ENCODE peak calls at places on chromosomes 11 and 22, in seven cellular contexts. D, R, E, J, M, O and T are unnamed samples. For H3K27me3 and H3K4me1, the result is how much of the 10 kb centered on the place peaks cover.

GRCh38 chr11:75820636-75821035 is 5.6 kb downstream of the UVRAG start:
- DNase-seq in E (no peak), D (no peak), M (no peak), O (no peak), R (peak), J (no peak), T (no peak)

GRCh38 chr11:65856689-65857499 is 1.1 kb downstream of the CFL1 start:
- DNase-seq in E (peak), O (peak), M (peak), R (peak), D (peak), J (peak), T (peak)

GRCh38 chr22:46062971-46063631 is 86.1 kb upstream of the WNT7B start:
- DNase-seq in M (peak), O (no peak), J (no peak), E (peak), R (peak), D (no peak), T (no peak)

GRCh38 chr11:110086892-110087309 is 6.3 kb upstream of the ZC3H12C start:
- DNase-seq in D (peak), O (no peak), M (no peak), R (peak), J (no peak), E (no peak), T (no peak)

GRCh38 chr11:68471360-68472340 is 11.1 kb downstream of the PPP6R3 start:
- DNase-seq in M (no peak), O (peak), D (no peak), J (no peak), E (no peak), R (peak), T (peak)

GRCh38 chr11:130847517-130847916 is 68.8 kb downstream of the SNX19 start:
- DNase-seq in M (no peak), R (peak), O (no peak), E (no peak), D (no peak), J (no peak), T (no peak)

GRCh38 chr22:27726726-27727449 is 74.7 kb downstream of the MN1 start:
- DNase-seq in O (no peak), D (no peak), J (peak), M (peak), E (peak), R (peak), T (no peak)

GRCh38 chr11:94740083-94740974 is 27.8 kb upstream of the AMOTL1 start:
- DNase-seq in M (peak), D (no peak), J (peak), O (no peak), R (no peak), E (peak), T (no peak)

GRCh38 chr11:526192-526591 is 9.2 kb downstream of the HRAS start:
- DNase-seq in R (no peak), E (no peak), J (no peak), O (no peak), D (no peak), M (no peak), T (no peak)

GRCh38 chr11:79263001-79263400 is 177.8 kb downstream of the TENM4 start:
- DNase-seq in M (no peak), E (peak), J (peak), O (no peak), R (peak), D (no peak), T (no peak)

GRCh38 chr11:10418259-10418949 is 36.7 kb upstream of the AMPD3 start:
- DNase-seq in O (no peak), R (peak), M (no peak), E (no peak), D (no peak), J (no peak), T (no peak)

GRCh38 chr22:27786253-27786898 is 15.2 kb downstream of the MN1 start:
- DNase-seq in E (peak), M (no peak), O (no peak), J (no peak), D (no peak), R (peak), T (no peak)

GRCh38 chr11:45413156-45413833 is 127.2 kb upstream of the SYT13 start:
- DNase-seq in E (no peak), R (no peak), D (no peak), M (no peak), J (no peak), O (no peak), T (no peak)

GRCh38 chr11:2269601-2270321 is 627 bp downstream of the ASCL2 start:
- DNase-seq in M (peak), J (peak), D (no peak), O (no peak), R (peak), E (no peak), T (no peak)

GRCh38 chr11:116424615-116425261 is 348.0 kb downstream of the BUD13 start:
- DNase-seq in M (no peak), O (no peak), D (no peak), J (no peak), R (no peak), E (no peak), T (no peak)

GRCh38 chr11:62217191-62217748 is 8.8 kb downstream of the SCGB2A1 start:
- DNase-seq in D (no peak), R (no peak), E (no peak), O (no peak), J (peak), M (no peak), T (no peak)

GRCh38 chr11:10066441-10066840 is 227.6 kb downstream of the SBF2 start:
- DNase-seq in R (no peak), M (no peak), D (no peak), O (no peak), J (peak), E (no peak), T (no peak)

GRCh38 chr22:42747701-42748513 is 27.2 kb upstream of the A4GALT start:
- DNase-seq in E (no peak), M (no peak), O (no peak), D (no peak), R (peak), J (peak), T (no peak)

GRCh38 chr11:87840786-87841185 is 334.5 kb downstream of the RAB38 start:
- DNase-seq in R (peak), M (no peak), D (no peak), J (peak), O (no peak), E (no peak), T (no peak)

GRCh38 chr22:19923914-19924513 is 17.6 kb upstream of the COMT start:
- DNase-seq in E (no peak), R (no peak), J (no peak), M (no peak), O (no peak), D (no peak), T (no peak)

DNA sequence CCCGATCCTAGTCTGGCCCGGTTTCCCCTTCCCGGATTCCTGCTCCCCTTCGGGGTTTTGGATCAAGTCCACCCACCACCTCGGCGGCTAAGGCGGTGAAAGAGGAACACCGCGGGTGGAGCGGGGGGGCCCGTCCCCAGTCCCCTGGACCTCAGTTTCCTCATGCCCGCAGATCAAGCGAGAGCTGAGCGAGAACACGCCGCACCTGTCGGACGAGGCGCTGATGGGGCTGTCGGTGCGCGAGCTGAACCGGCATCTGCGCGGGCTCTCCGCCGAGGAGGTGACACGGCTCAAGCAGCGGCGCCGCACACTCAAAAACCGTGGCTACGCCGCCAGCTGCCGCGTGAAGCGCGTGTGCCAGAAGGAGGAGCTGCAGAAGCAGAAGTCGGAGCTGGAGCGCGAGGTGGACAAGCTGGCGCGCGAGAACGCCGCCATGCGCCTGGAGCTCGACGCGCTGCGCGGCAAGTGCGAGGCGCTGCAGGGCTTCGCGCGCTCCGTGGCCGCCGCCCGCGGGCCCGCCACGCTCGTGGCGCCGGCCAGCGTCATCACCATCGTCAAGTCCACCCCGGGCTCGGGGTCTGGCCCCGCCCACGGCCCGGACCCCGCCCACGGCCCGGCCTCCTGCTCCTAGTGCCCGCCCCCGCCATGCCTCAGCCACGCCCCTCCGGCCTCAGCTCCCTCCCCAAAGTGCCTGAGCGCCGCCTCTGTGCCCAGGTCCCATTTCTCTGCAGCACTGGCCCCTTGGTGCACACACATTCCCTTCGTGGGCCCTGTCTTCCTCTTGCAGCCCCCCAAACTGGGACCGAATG is 12.7 kb downstream of the MAFF start:
- DNase-seq in D (peak), R (peak), O (peak), J (peak), M (peak), E (peak), T (peak)
- H3K4me3 ChIP-seq in D (no peak), R (no peak), O (peak), J (peak), M (peak), E (peak), T (peak)

GRCh38 chr11:120130176-120130980 is 7.5 kb downstream of the TRIM29 start:
- DNase-seq in R (no peak), O (no peak), M (no peak), J (no peak), D (no peak), E (peak), T (no peak)

GRCh38 chr11:120130991-120131760 is 6.7 kb downstream of the TRIM29 start:
- DNase-seq in O (no peak), R (no peak), D (no peak), M (no peak), J (no peak), E (peak), T (no peak)

GRCh38 chr11:120133216-120134105 is 4.5 kb downstream of the TRIM29 start:
- DNase-seq in J (no peak), O (no peak), R (no peak), M (no peak), E (peak), D (no peak), T (no peak)

GRCh38 chr11:120132645-120133185 is 5.2 kb downstream of the TRIM29 start:
- DNase-seq in E (no peak), M (no peak), D (no peak), O (no peak), R (no peak), J (no peak), T (no peak)

GRCh38 chr11:120131941-120132644 is 5.8 kb downstream of the TRIM29 start:
- DNase-seq in J (no peak), D (no peak), R (no peak), O (no peak), M (no peak), E (peak), T (no peak)
- H3K27me3 ChIP-seq in J (under half), D (under half), R (under half), O (under half), M (under half), E (under half), T (under half)

GRCh38 chr11:122204206-122204605 is 88.2 kb upstream of the BLID start:
- DNase-seq in D (no peak), R (peak), M (no peak), O (no peak), J (no peak), E (no peak), T (no peak)
- H3K4me1 ChIP-seq in D (under half), R (under half), M (under half), O (under half), J (under half), E (under half), T (under half)

GRCh38 chr11:119482561-119483001 is 59.6 kb upstream of the THY1 start:
- DNase-seq in R (no peak), M (peak), D (no peak), J (no peak), E (no peak), O (no peak), T (no peak)

GRCh38 chr11:119481021-119481666 is 58.2 kb upstream of the THY1 start:
- DNase-seq in J (peak), E (peak), R (peak), O (peak), D (peak), M (peak), T (no peak)

GRCh38 chr11:119483341-119483880 is 60.4 kb upstream of the THY1 start:
- DNase-seq in M (peak), O (no peak), R (no peak), J (no peak), D (no peak), E (no peak), T (no peak)

GRCh38 chr11:119480375-119481020 is 57.5 kb upstream of the THY1 start:
- DNase-seq in E (no peak), M (peak), D (peak), J (no peak), O (no peak), R (no peak), T (no peak)

DNA sequence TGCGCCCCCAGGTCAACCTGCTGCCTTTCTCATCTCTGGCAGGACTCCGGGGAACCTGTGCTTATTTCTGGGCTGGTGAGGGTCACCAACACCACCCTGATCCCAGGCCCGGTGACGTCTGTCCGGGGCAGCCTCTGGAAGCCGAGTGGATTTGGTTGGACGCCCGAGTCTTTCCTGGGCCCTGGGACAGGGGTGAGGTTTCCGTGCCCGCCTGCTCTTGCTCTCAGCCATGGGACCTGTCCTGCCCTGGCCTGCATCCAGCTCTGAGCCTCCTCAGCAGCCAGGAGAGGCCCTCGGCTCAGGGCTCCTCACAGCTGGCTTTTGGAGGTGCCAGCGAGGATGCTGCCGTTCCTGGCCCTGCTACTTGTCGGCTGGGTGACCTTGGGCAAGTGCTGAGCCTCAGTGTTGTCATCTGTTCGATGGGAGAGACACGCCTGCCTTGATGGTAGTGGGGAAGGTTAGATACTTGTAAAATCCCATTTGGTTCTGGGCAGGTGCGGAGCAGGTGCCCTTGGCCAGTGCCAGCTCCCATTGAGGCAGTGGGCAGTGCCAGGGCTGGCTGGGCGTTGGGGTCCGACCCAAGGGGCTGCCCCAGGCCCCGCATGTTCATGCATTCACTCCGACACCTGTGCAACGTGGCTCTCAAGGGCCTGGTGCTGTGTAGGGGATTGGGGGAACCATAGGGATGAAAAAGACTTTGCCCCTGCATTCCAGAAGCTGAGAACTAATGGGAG is 58.9 kb upstream of the THY1 start:
- DNase-seq in M (peak), E (no peak), J (no peak), D (peak), O (no peak), R (no peak), T (no peak)
- H3K4me3 ChIP-seq in M (no peak), E (no peak), J (no peak), D (no peak), O (no peak), R (no peak), T (no peak)

DNA sequence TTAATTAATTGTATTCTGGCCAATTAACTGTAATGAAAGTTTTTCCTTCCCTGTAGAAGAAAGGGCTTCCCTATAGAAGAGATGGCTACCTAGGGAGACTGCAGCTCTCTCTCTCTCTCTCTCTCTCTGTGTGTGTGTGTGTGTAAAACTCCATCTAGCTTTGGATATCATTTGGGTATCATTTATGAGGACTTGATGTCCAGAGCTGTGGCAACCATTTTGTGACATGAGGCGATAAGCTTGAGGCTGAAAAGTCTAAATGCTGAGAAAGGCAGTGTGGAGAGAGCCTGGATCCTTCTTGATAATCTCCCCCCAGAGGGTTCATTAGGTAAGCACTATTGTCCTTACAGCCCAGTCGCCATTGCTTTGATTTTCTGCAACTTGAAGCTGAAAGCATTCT is 30.7 kb upstream of the RASD2 start:
- DNase-seq in D (no peak), O (no peak), E (no peak), M (no peak), J (peak), R (no peak), T (no peak)
- H3K27me3 ChIP-seq in D (under half), O (under half), E (under half), M (under half), J (under half), R (under half), T (under half)

GRCh38 chr11:120510406-120511115 is 987 bp upstream of the GRIK4 start:
- DNase-seq in E (no peak), M (peak), O (no peak), J (no peak), R (no peak), D (no peak), T (no peak)
- H3K4me1 ChIP-seq in E (under half), M (under half), O (under half), J (under half), R (under half), D (under half), T (under half)

GRCh38 chr22:17707526-17707925 is 66.7 kb downstream of the BID start:
- DNase-seq in R (peak), M (no peak), O (no peak), E (no peak), D (no peak), J (no peak), T (no peak)

GRCh38 chr22:17710023-17710422 is 64.2 kb downstream of the BID start:
- DNase-seq in D (no peak), R (no peak), J (no peak), E (no peak), O (no peak), M (no peak), T (no peak)

GRCh38 chr22:17706451-17706900 is 67.8 kb downstream of the BID start:
- DNase-seq in M (no peak), R (peak), D (no peak), E (peak), O (no peak), J (peak), T (no peak)

GRCh38 chr22:17705565-17706450 is 67.3 kb downstream of the BCL2L13 start:
- DNase-seq in R (peak), J (no peak), M (no peak), D (no peak), O (no peak), E (no peak), T (no peak)

DNA sequence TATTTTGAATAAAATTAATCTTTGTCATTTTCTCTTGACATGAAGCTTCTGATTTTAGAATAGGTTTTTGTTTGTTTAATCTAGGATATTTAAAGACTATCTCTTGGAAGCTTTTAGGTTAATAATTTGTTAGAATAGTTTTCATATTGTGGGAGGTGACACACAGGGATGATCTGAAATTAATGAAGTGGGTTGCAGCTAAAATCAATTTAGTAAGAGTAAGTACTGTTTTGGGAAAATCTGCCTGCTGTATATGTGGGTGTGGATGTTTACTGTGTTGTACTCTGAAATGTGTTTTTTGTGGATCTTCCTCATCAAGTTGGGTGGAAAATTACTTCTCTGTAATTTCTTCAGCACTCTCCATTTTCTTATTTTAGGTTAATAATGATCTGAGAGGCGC is 67.3 kb downstream of the BID start:
- DNase-seq in M (no peak), J (no peak), O (no peak), R (no peak), E (no peak), D (no peak), T (no peak)
- H3K4me3 ChIP-seq in M (peak), J (no peak), O (no peak), R (peak), E (peak), D (no peak), T (no peak)

DNA sequence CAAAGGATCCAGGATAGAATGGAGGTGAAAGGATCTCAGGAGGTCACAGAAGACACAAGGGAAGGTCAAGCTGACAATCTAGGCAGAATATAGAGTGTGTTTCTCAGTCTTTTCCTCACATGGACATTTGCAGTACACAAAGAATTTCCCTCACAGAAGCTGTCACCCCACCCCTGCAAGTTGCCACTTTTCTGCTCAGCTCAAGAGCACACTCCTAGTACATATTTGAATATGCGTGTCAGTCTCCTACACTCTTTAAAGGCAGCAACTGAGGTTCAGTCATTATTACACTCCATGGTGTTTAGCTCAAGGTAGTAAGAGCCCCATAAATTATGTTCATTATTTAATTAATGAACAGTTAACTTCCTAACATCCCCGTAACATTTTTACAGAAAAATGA is 59.1 kb downstream of the ETS1 start:
- DNase-seq in J (no peak), O (no peak), R (no peak), E (no peak), M (no peak), D (no peak), T (no peak)
- H3K27me3 ChIP-seq in J (under half), O (under half), R (under half), E (under half), M (under half), D (under half), T (under half)

GRCh38 chr22:50542416-50542927 is 3.2 kb upstream of the KLHDC7B start:
- DNase-seq in O (no peak), R (no peak), E (no peak), J (no peak), M (peak), D (no peak), T (no peak)
- H3K4me1 ChIP-seq in O (under half), R (under half), E (under half), J (under half), M (under half), D (under half), T (under half)